ENCODE peak calls at places on chromosome 9, in four cellular contexts. O, H, Q and M are unnamed samples.
A peak's percentile ranks its signal among the peaks of the same experiment; 100 is the strongest.

GRCh38 chr9:14062449-14063187 is 251.3 kb downstream of the NFIB start:
- DNase-seq in H (peak; percentile 53), O (no peak), Q (no peak), M (no peak)

GRCh38 chr9:112711050-112711689 is 6.7 kb downstream of the INIP start:
- DNase-seq in Q (no peak), H (peak; percentile 38), O (no peak), M (no peak)

GRCh38 chr9:4334439-4334838 is 34.6 kb upstream of the GLIS3 start:
- DNase-seq in Q (no peak), O (no peak), H (no peak), M (peak; percentile 30)

GRCh38 chr9:69809304-69809863 is 11.2 kb upstream of the CFAP95 start:
- DNase-seq in O (no peak), Q (peak; percentile 75), H (peak; percentile 20), M (peak; percentile 50)

GRCh38 chr9:130689937-130690700 is 3.5 kb upstream of the EXOSC2 start:
- DNase-seq in H (peak; percentile 72), O (peak; percentile 94), Q (no peak), M (peak; percentile 42)

GRCh38 chr9:38700695-38701094 is 19.2 kb downstream of the FAM240B start:
- DNase-seq in Q (no peak), O (no peak), H (no peak), M (no peak)

GRCh38 chr9:94692601-94693000 is 33.9 kb upstream of the AOPEP start:
- DNase-seq in H (no peak), Q (no peak), O (no peak), M (no peak)

GRCh38 chr9:8632493-8632892 is 832.9 kb upstream of the DMAC1 start:
- DNase-seq in H (no peak), O (no peak), Q (no peak), M (no peak)

GRCh38 chr9:123482295-123482970 is 126.4 kb downstream of the CRB2 start:
- DNase-seq in Q (no peak), O (no peak), H (no peak), M (peak; percentile 28)

GRCh38 chr9:114307323-114308250 is 15.3 kb upstream of the ORM1 start:
- DNase-seq in O (no peak), H (no peak), Q (peak; percentile 24), M (no peak)

GRCh38 chr9:18058564-18058963 is 415.4 kb upstream of the ADAMTSL1 start:
- DNase-seq in Q (no peak), O (no peak), H (no peak), M (no peak)

GRCh38 chr9:19409406-19410194 is 791 bp downstream of the ACER2 start:
- DNase-seq in O (peak; percentile 52), H (peak; percentile 63), Q (no peak), M (peak; percentile 46)

GRCh38 chr9:74275872-74276508 is 221.1 kb upstream of the RORB start:
- DNase-seq in O (no peak), Q (no peak), H (no peak), M (no peak)

GRCh38 chr9:23015557-23015956 is 568.9 kb downstream of the DMRTA1 start:
- DNase-seq in Q (no peak), H (no peak), O (no peak), M (no peak)

GRCh38 chr9:7976167-7976755 is 176.7 kb upstream of the DMAC1 start:
- DNase-seq in Q (no peak), O (no peak), H (no peak), M (no peak)

GRCh38 chr9:137000177-137000930 is 4.0 kb upstream of the CLIC3 start:
- DNase-seq in O (no peak), Q (no peak), H (no peak), M (no peak)

GRCh38 chr9:111877420-111877819 is 19.2 kb upstream of the UGCG start:
- DNase-seq in Q (no peak), H (no peak), O (no peak), M (no peak)

GRCh38 chr9:86903461-86904010 is 43.8 kb downstream of the GAS1 start:
- DNase-seq in H (no peak), O (no peak), Q (peak; percentile 70), M (peak; percentile 31)

GRCh38 chr9:33105939-33106338 is 29.5 kb upstream of the SMU1 start:
- DNase-seq in Q (no peak), H (no peak), O (no peak), M (no peak)

GRCh38 chr9:137316012-137316981 is 14.2 kb upstream of the NRARP start:
- DNase-seq in H (peak; percentile 94), O (peak; percentile 95), Q (peak; percentile 79), M (peak; percentile 63)

GRCh38 chr9:130845901-130846381 is 10.9 kb downstream of the ABL1 start:
- DNase-seq in O (peak; percentile 99), Q (no peak), H (peak; percentile 32), M (no peak)

GRCh38 chr9:81759680-81760215 is 70.4 kb upstream of the TLE1 start:
- DNase-seq in O (no peak), Q (no peak), H (peak; percentile 21), M (no peak)

GRCh38 chr9:72203205-72203803 is 54.1 kb downstream of the GDA start:
- DNase-seq in O (peak; percentile 16), H (peak; percentile 31), Q (no peak), M (peak; percentile 26)

GRCh38 chr9:27382308-27382707 is 85.4 kb upstream of the EQTN start:
- DNase-seq in Q (no peak), O (no peak), H (no peak), M (no peak)

GRCh38 chr9:89743216-89743575 is 138.4 kb downstream of the GADD45G start:
- DNase-seq in Q (no peak), O (no peak), H (no peak), M (no peak)

GRCh38 chr9:36276254-36276653 is 18.0 kb upstream of the GNE start:
- DNase-seq in H (no peak), O (no peak), Q (no peak), M (no peak)

DNA sequence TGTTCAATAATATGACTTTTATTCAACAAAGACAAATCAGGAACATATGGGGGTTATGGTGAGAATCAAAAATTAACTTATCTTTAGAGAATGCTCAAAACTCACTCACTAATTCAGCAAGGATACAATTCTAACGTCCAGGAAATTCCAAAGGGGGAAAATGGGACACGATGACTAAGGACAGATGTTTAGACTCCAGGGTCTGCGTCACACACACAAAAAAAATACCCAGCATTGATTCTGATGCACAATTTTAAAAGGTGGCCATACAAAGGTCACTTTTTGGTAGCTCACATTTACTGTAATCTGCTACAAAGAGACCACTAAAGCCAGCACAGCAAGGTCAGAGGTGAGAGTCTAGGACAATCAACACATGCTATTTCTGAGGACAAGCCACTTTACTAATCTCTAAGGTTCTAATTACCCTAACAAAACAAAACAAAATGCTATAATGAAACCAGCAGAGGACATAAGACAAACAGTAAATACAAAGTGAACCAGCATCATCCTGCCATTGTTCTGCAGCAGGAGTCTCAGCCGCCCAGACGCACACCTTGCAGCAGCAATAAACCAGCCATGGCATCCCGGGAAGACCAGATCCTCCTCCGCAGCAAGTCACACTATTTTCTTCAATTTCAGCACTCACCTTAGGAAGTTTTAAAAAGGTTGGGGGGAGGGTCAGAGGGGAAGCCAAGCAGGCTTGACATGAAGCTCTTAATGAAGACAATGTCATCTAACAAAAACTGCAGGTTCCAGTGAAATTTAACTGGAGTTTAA is 57.8 kb downstream of the TTC39B start:
- DNase-seq in H (no peak), Q (no peak), O (no peak), M (peak; percentile 15)
- TF ChIP-seq TEAD4 in H (no peak), Q (no peak), O (no peak), M (no peak)

GRCh38 chr9:134841180-134841904 is 39.3 kb upstream of the FCN2 start:
- DNase-seq in H (no peak), O (no peak), Q (no peak), M (no peak)
- TF ChIP-seq TEAD4 in H (no peak), O (no peak), Q (no peak), M (no peak)

DNA sequence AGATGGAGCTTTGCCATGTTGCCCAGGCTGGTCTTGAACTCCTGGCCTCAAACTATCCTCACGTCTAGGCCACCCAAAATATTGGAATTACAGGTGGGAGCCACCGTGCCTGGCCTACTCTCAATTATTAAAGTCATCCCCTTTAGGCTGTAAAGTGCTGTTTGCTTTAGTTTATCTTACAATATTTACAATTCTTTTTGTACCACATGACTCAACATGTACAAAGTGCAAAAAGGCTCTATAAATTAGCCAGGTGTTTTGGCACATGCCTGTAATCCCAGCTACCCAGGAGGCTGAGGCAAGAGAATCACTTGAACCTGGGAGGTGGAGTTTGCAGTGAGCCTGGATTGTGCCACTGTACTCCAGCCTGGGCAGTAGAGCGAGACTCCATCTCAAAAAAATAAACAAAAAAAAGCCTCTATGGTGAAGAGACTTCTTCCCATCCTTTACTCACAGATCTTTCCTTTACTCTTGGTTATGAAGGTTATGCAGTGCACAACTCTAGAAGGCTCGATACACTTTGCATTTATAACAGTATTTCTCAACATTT is 28.5 kb upstream of the MLLT3 start:
- DNase-seq in Q (no peak), H (no peak), O (no peak), M (no peak)
- TF ChIP-seq TEAD4 in Q (no peak), H (no peak), O (no peak), M (no peak)

DNA sequence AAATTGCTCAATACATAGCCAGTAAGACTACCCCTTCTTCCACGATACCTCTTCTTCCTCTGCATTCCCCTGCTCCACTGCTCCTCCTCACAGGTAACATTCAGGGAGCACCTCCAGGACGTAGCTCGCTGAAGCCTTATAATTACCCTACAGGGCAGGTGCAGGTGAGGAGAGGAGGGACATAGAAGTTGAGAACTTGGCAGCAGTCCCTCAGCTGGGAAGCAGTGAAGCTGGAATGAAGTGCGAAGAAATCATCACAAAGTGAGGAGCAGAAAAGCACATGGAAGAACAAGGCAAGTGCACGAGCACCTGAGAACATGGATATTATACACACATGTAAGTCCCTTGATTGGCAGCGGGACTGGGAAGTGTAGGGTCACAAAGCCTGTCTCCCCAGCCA is 118.2 kb downstream of the HSD17B3 start:
- DNase-seq in H (no peak), O (no peak), Q (no peak), M (no peak)
- TF ChIP-seq TEAD4 in H (no peak), O (no peak), Q (no peak), M (no peak)

GRCh38 chr9:79686381-79687130 is 114.8 kb downstream of the TLE4 start:
- DNase-seq in Q (no peak), O (no peak), H (no peak), M (no peak)

GRCh38 chr9:79687131-79687447 is 115.3 kb downstream of the TLE4 start:
- DNase-seq in O (no peak), H (no peak), Q (no peak), M (no peak)

GRCh38 chr9:79689576-79689975 is 117.8 kb downstream of the TLE4 start:
- DNase-seq in O (no peak), Q (no peak), H (no peak), M (no peak)

GRCh38 chr9:79685576-79685975 is 113.8 kb downstream of the TLE4 start:
- DNase-seq in O (no peak), H (no peak), Q (no peak), M (no peak)

GRCh38 chr9:79688363-79688762 is 116.6 kb downstream of the TLE4 start:
- DNase-seq in O (no peak), H (no peak), Q (no peak), M (no peak)
- TF ChIP-seq TEAD4 in O (no peak), H (no peak), Q (no peak), M (no peak)

GRCh38 chr9:132717326-132717945 is 47.2 kb downstream of the GTF3C4 start:
- DNase-seq in H (no peak), O (peak; percentile 26), Q (no peak), M (no peak)
- TF ChIP-seq TEAD4 in H (no peak), O (no peak), Q (no peak), M (no peak)

GRCh38 chr9:106419737-106420136 is 443.2 kb upstream of the ZNF462 start:
- DNase-seq in Q (no peak), O (no peak), H (no peak), M (no peak)
- TF ChIP-seq TEAD4 in Q (no peak), O (no peak), H (no peak), M (no peak)